ENCODE peak calls at places on chromosomes 5 and 9, in eight cellular contexts. T is ureter; J is Karpas-422; W is KG1; P is GM04503; U is anterior cingulate cortex; A is stimulated activated CD4-positive, alpha-beta T cell treated with anti-CD3 and anti-CD28 coated beads, Interleukin-12 subunit alpha, Interleukin-12 subunit beta, amount 100 ng/mL, for 24 hours; E is activated naive CD8-positive, alpha-beta T cell treated with anti-CD3 and anti-CD28 coated beads for 36 hours. X is an unnamed sample.

GRCh38 chr5:34657550-34657921 is 1.4 kb downstream of the RAI14 start:
- DNase-seq in J (no peak), T (no peak), P (no peak), U (peak), W (no peak), E (no peak), A (no peak), X (no peak)

GRCh38 chr9:124353811-124354274 is 61.4 kb downstream of the PSMB7 start:
- DNase-seq in U (no peak), J (no peak), A (no peak), W (no peak), P (peak), T (no peak), E (no peak), X (no peak)

GRCh38 chr9:131487621-131488031 is 15.1 kb upstream of the POMT1 start:
- DNase-seq in P (no peak), A (no peak), J (no peak), W (no peak), E (no peak), U (no peak), T (no peak), X (no peak)

GRCh38 chr5:72525816-72526215 is 18.6 kb upstream of the ZNF366 start:
- DNase-seq in W (peak), A (no peak), T (no peak), P (peak), J (no peak), U (no peak), E (no peak), X (no peak)

GRCh38 chr9:6414291-6414690 is 1.3 kb downstream of the UHRF2 start:
- DNase-seq in U (no peak), J (peak), E (no peak), A (no peak), P (peak), W (no peak), T (no peak), X (no peak)

GRCh38 chr5:160460377-160461049 is 38.9 kb downstream of the PTTG1 start:
- DNase-seq in U (no peak), P (no peak), T (no peak), W (no peak), E (no peak), J (no peak), A (no peak), X (no peak)

GRCh38 chr9:78507008-78507407 is 210.1 kb downstream of the PSAT1 start:
- DNase-seq in J (no peak), P (no peak), E (no peak), U (no peak), W (no peak), A (no peak), T (no peak), X (no peak)

GRCh38 chr5:69295088-69295754 is 37.4 kb downstream of the CCDC125 start:
- DNase-seq in U (no peak), J (no peak), T (no peak), W (no peak), P (no peak), E (no peak), A (no peak), X (no peak)

GRCh38 chr5:172688735-172689572 is 47.9 kb downstream of the NEURL1B start:
- DNase-seq in W (peak), E (peak), P (no peak), T (peak), A (no peak), U (no peak), J (no peak), X (no peak)

GRCh38 chr9:75378036-75378435 is 289.7 kb downstream of the OSTF1 start:
- DNase-seq in A (no peak), E (no peak), U (no peak), J (no peak), T (peak), W (no peak), P (no peak), X (no peak)

GRCh38 chr9:128190516-128191405 is 611 bp downstream of the CIZ1 start:
- DNase-seq in W (peak), P (no peak), E (no peak), J (peak), A (peak), T (no peak), U (peak), X (no peak)

GRCh38 chr9:15146121-15146820 is 160.7 kb downstream of the TTC39B start:
- DNase-seq in P (no peak), W (no peak), E (no peak), T (no peak), J (no peak), A (no peak), U (no peak), X (no peak)

GRCh38 chr9:109812818-109813281 is 32.9 kb downstream of the PALM2AKAP2 start:
- DNase-seq in A (no peak), P (no peak), E (no peak), W (no peak), T (no peak), J (no peak), U (no peak), X (no peak)

GRCh38 chr5:172858990-172859811 is 25.1 kb downstream of the ERGIC1 start:
- DNase-seq in U (no peak), E (no peak), W (no peak), A (no peak), P (peak), T (no peak), J (no peak), X (no peak)

GRCh38 chr5:133610489-133611356 is 1.6 kb downstream of the FSTL4 start:
- DNase-seq in J (no peak), P (no peak), U (peak), E (peak), T (peak), W (no peak), A (no peak), X (no peak)

GRCh38 chr9:120439147-120439546 is 140.8 kb downstream of the CDK5RAP2 start:
- DNase-seq in J (peak), E (no peak), U (no peak), W (no peak), P (no peak), T (no peak), A (no peak), X (no peak)

GRCh38 chr5:139108056-139108811 is 89.9 kb downstream of the SIL1 start:
- DNase-seq in A (no peak), J (no peak), U (no peak), E (no peak), T (no peak), P (no peak), W (no peak), X (no peak)

GRCh38 chr5:13595978-13596377 is 348.5 kb downstream of the DNAH5 start:
- DNase-seq in T (no peak), E (no peak), U (no peak), A (no peak), J (no peak), P (no peak), W (no peak), X (no peak)

GRCh38 chr5:177537389-177538361 is 16.7 kb downstream of the FAM193B start:
- DNase-seq in U (no peak), T (peak), P (peak), E (no peak), J (no peak), A (no peak), W (no peak), X (no peak)

GRCh38 chr9:109519366-109519765 is 21.3 kb upstream of the PTPN3 start:
- DNase-seq in P (no peak), T (no peak), W (no peak), A (no peak), J (no peak), U (no peak), E (no peak), X (no peak)

GRCh38 chr5:174413520-174414314 is 310.7 kb upstream of the MSX2 start:
- DNase-seq in A (no peak), J (no peak), T (no peak), U (no peak), P (no peak), W (no peak), E (no peak), X (no peak)

GRCh38 chr9:112054916-112055315 is 120.2 kb downstream of the SUSD1 start:
- DNase-seq in J (no peak), E (no peak), T (no peak), U (no peak), P (no peak), W (no peak), A (no peak), X (no peak)

GRCh38 chr9:6034954-6035353 is 19.5 kb upstream of the RANBP6 start:
- DNase-seq in J (no peak), E (no peak), A (no peak), P (no peak), W (no peak), U (no peak), T (no peak), X (no peak)

GRCh38 chr9:94619012-94619411 is 20.3 kb downstream of the FBP1 start:
- DNase-seq in W (no peak), P (no peak), T (no peak), U (no peak), E (no peak), A (no peak), J (no peak), X (no peak)

GRCh38 chr5:164518049-164518740 is 1012.8 kb downstream of the MAT2B start:
- DNase-seq in J (no peak), W (no peak), E (no peak), U (no peak), P (no peak), T (no peak), A (no peak), X (no peak)

GRCh38 chr5:178382689-178383276 is 150.2 kb upstream of the PHYKPL start:
- DNase-seq in T (no peak), W (no peak), J (no peak), E (no peak), U (no peak), A (no peak), P (no peak), X (no peak)

GRCh38 chr5:135303582-135304173 is 95.4 kb downstream of the MACROH2A1 start:
- DNase-seq in T (no peak), P (no peak), E (no peak), W (no peak), A (no peak), U (no peak), J (no peak), X (no peak)

GRCh38 chr9:133114886-133115603 is 6.0 kb downstream of the RALGDS start:
- DNase-seq in E (no peak), A (no peak), U (no peak), W (no peak), P (no peak), T (no peak), J (peak), X (no peak)

GRCh38 chr9:124279531-124280175 is 21.9 kb downstream of the NEK6 start:
- DNase-seq in U (no peak), A (no peak), E (no peak), J (no peak), T (no peak), W (no peak), P (no peak), X (no peak)

GRCh38 chr5:53490747-53491146 is 10.3 kb downstream of the FST start:
- DNase-seq in A (no peak), T (no peak), J (no peak), W (no peak), U (no peak), P (peak), E (no peak), X (no peak)

GRCh38 chr9:77816641-77817341 is 168.7 kb upstream of the GNA14 start:
- DNase-seq in W (no peak), E (no peak), A (no peak), U (no peak), T (no peak), P (no peak), J (no peak), X (no peak)

GRCh38 chr9:93094294-93095204 is 1.5 kb upstream of the CARD19 start:
- DNase-seq in T (peak), A (no peak), W (no peak), P (no peak), J (peak), E (no peak), U (peak), X (peak)

GRCh38 chr5:9533577-9534334 is 12.1 kb downstream of the SEMA5A start:
- DNase-seq in P (no peak), E (no peak), W (no peak), J (no peak), T (no peak), A (no peak), U (no peak), X (no peak)